ENCODE peak calls at places on chromosome 13, in ten cellular contexts. Q is body of pancreas; J is IMR-90; V is endothelial cell of umbilical vein; C is astrocyte of the spinal cord; G is cardiac muscle cell; L is CD8-positive, alpha-beta T cell; B is NB4; X is choroid plexus epithelial cell; O is GM12878. K is an unnamed sample.

GRCh38 chr13:48842316-48842715 is 133.4 kb upstream of the FNDC3A start:
- DNase-seq in G (no peak), L (no peak), O (no peak), J (no peak), C (no peak), X (no peak), V (peak), Q (no peak), B (no peak), K (no peak)

GRCh38 chr13:73833331-73834070 is 300.7 kb downstream of the KLF12 start:
- DNase-seq in L (no peak), G (no peak), X (peak), J (peak), V (no peak), C (no peak), O (no peak), B (no peak), Q (no peak), K (no peak)

GRCh38 chr13:37475151-37475550 is 123.4 kb downstream of the POSTN start:
- DNase-seq in X (peak), C (no peak), B (no peak), V (no peak), J (peak), G (no peak), L (no peak), O (no peak), Q (no peak), K (no peak)

GRCh38 chr13:67651908-67652307 is 421.8 kb upstream of the PCDH9 start:
- DNase-seq in L (no peak), G (no peak), V (no peak), B (no peak), J (no peak), Q (no peak), O (no peak), X (no peak), C (no peak), K (no peak)

GRCh38 chr13:48093588-48093987 is 1.3 kb downstream of the MED4 start:
- DNase-seq in L (no peak), G (no peak), B (no peak), X (no peak), V (no peak), C (no peak), Q (no peak), J (no peak), O (no peak), K (no peak)

GRCh38 chr13:94716016-94716415 is 3.7 kb upstream of the SOX21 start:
- DNase-seq in L (no peak), B (peak), J (no peak), X (peak), O (no peak), Q (no peak), G (peak), V (no peak), C (peak), K (no peak)

GRCh38 chr13:26721251-26721939 is 39.2 kb downstream of the GPR12 start:
- DNase-seq in J (no peak), L (peak), X (peak), V (no peak), G (no peak), C (peak), B (peak), Q (no peak), O (no peak), K (no peak)

GRCh38 chr13:73754727-73755292 is 379.4 kb downstream of the KLF12 start:
- DNase-seq in J (peak), V (peak), X (peak), G (peak), C (peak), O (no peak), L (peak), B (peak), Q (peak), K (peak)

GRCh38 chr13:114328034-114328433 is 13.7 kb downstream of the CHAMP1 start:
- DNase-seq in B (no peak), Q (no peak), J (no peak), L (no peak), C (no peak), X (no peak), V (no peak), G (no peak), O (no peak), K (no peak)

GRCh38 chr13:114080739-114081561 is 51.5 kb downstream of the RASA3 start:
- DNase-seq in G (no peak), Q (no peak), V (no peak), L (no peak), J (no peak), C (no peak), B (no peak), O (no peak), X (no peak), K (no peak)

GRCh38 chr13:94664889-94665288 is 47.5 kb downstream of the SOX21 start:
- DNase-seq in C (no peak), X (no peak), Q (no peak), V (no peak), L (no peak), J (no peak), G (no peak), B (no peak), O (no peak), K (no peak)

GRCh38 chr13:42747399-42747873 is 33.9 kb upstream of the FAM216B start:
- DNase-seq in L (no peak), C (peak), Q (no peak), X (peak), B (no peak), V (peak), J (peak), G (peak), O (no peak), K (peak)

DNA sequence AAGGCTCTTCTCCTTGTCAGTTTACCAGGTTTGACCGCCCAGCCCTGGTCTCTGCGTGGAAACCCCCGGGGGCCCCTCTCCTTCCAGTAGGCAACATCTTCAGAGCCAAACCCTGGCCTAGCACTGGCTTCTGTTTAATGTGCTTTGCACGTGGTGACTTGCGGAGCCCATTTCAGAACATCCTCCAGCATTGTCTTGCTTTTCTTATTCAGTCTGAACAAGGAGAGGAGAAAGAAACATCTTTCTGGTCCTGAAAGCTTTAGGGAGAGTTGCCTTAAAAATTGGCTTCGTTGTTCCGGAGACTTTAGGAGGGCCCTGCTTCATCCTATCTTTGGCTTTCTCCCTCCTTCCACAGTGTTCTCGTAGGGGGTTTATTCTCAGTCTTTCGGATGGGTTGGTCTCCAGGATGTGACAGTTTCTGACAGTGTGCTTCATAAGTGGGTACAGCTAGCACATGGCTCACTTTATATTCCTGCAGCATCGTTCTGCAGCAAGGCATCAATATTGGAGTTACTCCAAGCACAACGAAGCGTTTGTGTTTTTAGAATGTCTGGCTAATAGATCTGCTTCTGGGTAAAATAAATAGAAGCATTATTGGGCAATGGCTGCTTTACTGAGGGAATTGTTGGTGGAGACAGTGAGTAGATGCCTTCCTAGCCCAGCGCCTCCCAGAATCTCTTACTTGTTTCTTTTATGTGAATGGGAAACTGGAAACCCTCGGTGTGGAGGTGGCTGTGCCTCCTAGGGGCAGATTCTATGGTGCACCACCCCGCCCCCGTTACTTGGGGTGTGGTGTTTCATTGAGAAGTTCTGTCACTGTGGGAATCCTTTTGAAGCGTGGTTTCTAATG is 1.8 kb downstream of the FARP1 start:
- DNase-seq in J (peak), V (peak), L (no peak), G (peak), O (no peak), X (peak), Q (peak), C (peak), B (no peak), K (peak)
- H3K4me3 ChIP-seq in J (peak), V (peak), L (no peak), G (peak), O (peak), X (peak), Q (peak), C (peak), B (no peak), K (peak)

GRCh38 chr13:46184277-46184699 is 2.3 kb upstream of the LCP1 start:
- DNase-seq in C (no peak), O (no peak), L (peak), G (peak), Q (peak), B (peak), X (peak), J (no peak), V (peak), K (no peak)
- TF ChIP-seq CTCF in C (peak), O (peak), L (peak), G (peak), Q (no peak), B (peak), X (peak), J (peak), V (peak), K (peak)

GRCh38 chr13:77898097-77898496 is 20.5 kb downstream of the EDNRB start:
- DNase-seq in C (no peak), B (no peak), Q (no peak), V (peak), L (no peak), X (no peak), G (peak), J (peak), O (peak), K (peak)
- H3K4me3 ChIP-seq in C (no peak), B (no peak), Q (no peak), V (no peak), L (no peak), X (no peak), G (no peak), J (no peak), O (no peak), K (no peak)

GRCh38 chr13:110715395-110716234 is 2.1 kb downstream of the ING1 start:
- DNase-seq in V (peak), C (peak), G (peak), J (peak), O (peak), B (peak), X (peak), L (peak), Q (peak), K (peak)
- TF ChIP-seq CTCF in V (no peak), C (no peak), G (peak), J (no peak), O (peak), B (no peak), X (peak), L (no peak), Q (no peak), K (peak)

DNA sequence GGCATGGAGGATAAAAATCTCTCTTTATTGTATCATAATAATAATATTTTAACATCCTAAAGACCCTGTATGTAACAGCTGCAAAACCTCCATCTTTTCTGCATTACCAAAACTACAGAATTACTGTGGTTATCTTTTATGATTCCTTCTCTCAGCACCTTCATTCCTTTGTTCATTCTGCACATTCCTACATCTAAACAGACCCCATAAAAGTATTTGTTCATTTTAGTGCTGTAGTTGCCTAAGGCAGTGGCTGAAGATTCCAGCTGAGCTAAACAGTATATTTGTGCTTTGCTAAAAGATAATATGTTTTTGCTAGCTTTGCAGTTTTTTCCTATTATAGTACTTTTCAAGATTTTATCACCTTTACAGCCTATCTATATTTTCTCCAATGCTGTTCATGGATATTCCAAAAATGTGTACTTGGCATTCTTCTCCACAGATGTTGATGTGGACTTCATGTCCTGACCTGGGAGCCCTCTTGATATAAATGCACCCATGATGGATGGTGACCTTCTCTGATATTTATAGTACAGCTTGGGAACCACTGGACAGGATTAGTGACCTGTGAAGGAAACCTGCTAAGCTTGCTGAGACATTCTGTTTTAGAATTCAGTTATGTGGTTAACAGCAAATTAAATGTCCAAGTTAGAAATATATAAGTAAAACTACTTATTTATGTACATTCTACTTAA is 2832.9 kb upstream of the PCDH20 start:
- DNase-seq in B (no peak), Q (no peak), C (peak), X (peak), L (no peak), J (peak), G (peak), V (no peak), O (no peak), K (no peak)
- H3K4me3 ChIP-seq in B (no peak), Q (no peak), C (no peak), X (no peak), L (no peak), J (no peak), G (no peak), V (no peak), O (no peak), K (no peak)

GRCh38 chr13:24511824-24512207 is 762 bp downstream of the PARP4 start:
- DNase-seq in X (no peak), L (no peak), J (no peak), G (no peak), B (no peak), Q (no peak), V (no peak), O (peak), C (no peak), K (no peak)
- TF ChIP-seq CTCF in X (no peak), L (no peak), J (no peak), G (no peak), B (no peak), Q (no peak), V (no peak), O (no peak), C (no peak), K (no peak)

GRCh38 chr13:27969866-27970229 is 733 bp upstream of the CDX2 start:
- DNase-seq in L (no peak), B (no peak), G (no peak), C (no peak), J (no peak), O (no peak), V (no peak), X (no peak), Q (no peak), K (no peak)

GRCh38 chr13:27967203-27967735 is 1.8 kb downstream of the CDX2 start:
- DNase-seq in V (no peak), C (no peak), G (no peak), O (no peak), L (no peak), Q (no peak), X (no peak), B (peak), J (no peak), K (no peak)

GRCh38 chr13:27969073-27969865 is at the start of gene CDX2:
- DNase-seq in C (no peak), O (no peak), X (no peak), J (no peak), B (peak), Q (peak), V (no peak), G (no peak), L (no peak), K (no peak)

GRCh38 chr13:27967736-27968315 is 1.3 kb downstream of the CDX2 start:
- DNase-seq in G (no peak), J (no peak), O (no peak), Q (no peak), C (no peak), B (no peak), X (no peak), L (no peak), V (no peak), K (no peak)

DNA sequence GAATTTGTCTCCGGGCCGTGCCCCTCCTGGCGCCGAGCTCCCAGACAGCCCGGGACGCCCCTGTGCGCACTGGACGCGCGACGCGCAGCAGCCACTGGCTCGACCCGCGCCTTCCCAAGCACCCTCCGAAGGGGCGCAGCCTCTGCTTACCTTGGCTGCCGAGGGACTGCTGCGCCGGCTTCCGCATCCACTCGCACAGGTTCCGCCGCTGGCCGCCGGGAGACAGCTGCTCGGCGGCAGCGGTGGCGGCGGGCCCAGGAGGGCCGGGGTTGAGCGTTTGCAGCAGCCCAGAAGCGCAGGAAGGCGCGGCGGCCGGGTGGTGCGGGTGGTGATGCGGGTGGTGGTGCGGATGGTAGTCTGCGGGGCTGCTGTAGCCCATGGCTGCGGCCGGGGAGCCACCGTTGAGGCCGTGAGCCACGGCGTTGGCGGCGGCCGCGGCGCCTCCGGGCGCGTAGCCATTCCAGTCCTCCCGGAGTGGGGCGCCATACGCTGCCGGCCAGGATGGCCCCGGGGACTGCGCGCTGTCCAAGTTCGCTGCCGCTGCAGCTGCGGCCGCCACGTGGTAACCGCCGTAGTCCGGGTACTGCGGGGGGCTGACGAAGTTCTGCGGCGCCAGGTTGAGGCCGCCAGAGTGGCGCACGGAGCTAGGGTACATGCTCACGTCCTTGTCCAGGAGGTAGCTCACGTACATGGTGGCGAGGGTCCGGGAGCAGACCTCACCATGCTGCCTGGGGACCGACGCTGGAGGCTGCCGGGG is 621 bp downstream of the CDX2 start:
- DNase-seq in L (no peak), G (no peak), X (no peak), Q (no peak), V (no peak), O (no peak), J (no peak), C (no peak), B (peak), K (no peak)
- H3K4me3 ChIP-seq in L (no peak), G (peak), X (no peak), Q (peak), V (no peak), O (no peak), J (no peak), C (no peak), B (peak), K (no peak)